ENCODE peak calls at places on chromosomes 12 and 14, in six cellular contexts. E is hepatocyte, O is suprapubic skin, D is heart left ventricle, R is adrenal gland, H is Peyer's patch. V is an unnamed sample.

GRCh38 chr14:22837059-22837749 is 819 bp downstream of the MMP14 start:
- DNase-seq in D (peak; percentile 72), O (no peak), R (peak; percentile 72), H (peak; percentile 76), E (peak; percentile 79), V (peak; percentile 78)

GRCh38 chr14:64826845-64827244 is 52.9 kb downstream of the SPTB start:
- DNase-seq in R (no peak), O (no peak), D (no peak), E (no peak), H (no peak), V (no peak)

GRCh38 chr12:122888232-122888752 is 7.6 kb downstream of the VPS37B start:
- DNase-seq in R (peak; percentile 54), D (peak; percentile 37), H (peak; percentile 83), O (peak; percentile 84), E (peak; percentile 85), V (no peak)

GRCh38 chr14:20907214-20907613 is 16.0 kb downstream of the RNASE3 start:
- DNase-seq in H (no peak), D (no peak), R (no peak), E (no peak), O (no peak), V (no peak)

GRCh38 chr12:64450711-64451486 is 1.0 kb upstream of the TBK1 start:
- DNase-seq in E (peak; percentile 18), R (no peak), O (no peak), D (no peak), H (no peak), V (no peak)

GRCh38 chr12:40058721-40059190 is 47.1 kb downstream of the SLC2A13 start:
- DNase-seq in H (no peak), O (no peak), E (peak; percentile 11), D (no peak), R (peak; percentile 29), V (no peak)

GRCh38 chr14:89667983-89668382 is 250.9 kb upstream of the FOXN3 start:
- DNase-seq in O (no peak), E (no peak), R (no peak), D (no peak), H (no peak), V (no peak)

GRCh38 chr14:75059642-75060041 is 4.2 kb downstream of the ACYP1 start:
- DNase-seq in D (no peak), O (no peak), R (no peak), H (no peak), E (no peak), V (no peak)

GRCh38 chr12:51439330-51439729 is 14.7 kb downstream of the SLC4A8 start:
- DNase-seq in R (no peak), O (no peak), H (no peak), D (no peak), E (no peak), V (no peak)

GRCh38 chr12:7060353-7060954 is at the start of gene C1S:
- DNase-seq in R (peak; percentile 83), O (peak; percentile 81), H (no peak), E (peak; percentile 87), D (peak; percentile 70), V (no peak)

GRCh38 chr12:125110641-125111360 is 45.6 kb downstream of the AACS start:
- DNase-seq in R (no peak), H (no peak), E (no peak), O (no peak), D (no peak), V (no peak)

GRCh38 chr14:95265106-95266094 is 54.3 kb downstream of the CLMN start:
- DNase-seq in R (peak; percentile 61), D (no peak), E (peak; percentile 87), H (peak; percentile 61), O (no peak), V (peak; percentile 74)

GRCh38 chr12:109821968-109822367 is 11.2 kb downstream of the TRPV4 start:
- DNase-seq in H (no peak), E (no peak), D (no peak), O (no peak), R (no peak), V (no peak)

GRCh38 chr12:100908501-100908900 is 113.9 kb downstream of the ANO4 start:
- DNase-seq in O (no peak), H (no peak), R (no peak), D (no peak), E (no peak), V (no peak)

GRCh38 chr12:111353603-111354295 is 15.1 kb downstream of the PHETA1 start:
- DNase-seq in E (no peak), D (no peak), H (no peak), O (no peak), R (no peak), V (no peak)

GRCh38 chr12:115941362-115941761 is 336.1 kb downstream of the MED13L start:
- DNase-seq in E (no peak), H (no peak), R (no peak), O (no peak), D (no peak), V (no peak)

GRCh38 chr14:28767851-28768548 is 1.4 kb downstream of the FOXG1 start:
- DNase-seq in O (no peak), D (no peak), H (no peak), R (no peak), E (peak; percentile 49), V (no peak)

GRCh38 chr12:120399531-120399930 is 30.6 kb upstream of the MSI1 start:
- DNase-seq in O (no peak), R (no peak), H (no peak), D (no peak), E (no peak), V (no peak)

GRCh38 chr12:3542911-3543310 is 51.9 kb downstream of the PRMT8 start:
- DNase-seq in E (peak; percentile 26), O (no peak), R (no peak), D (no peak), H (no peak), V (no peak)

GRCh38 chr14:95437715-95438114 is 78.7 kb downstream of the SYNE3 start:
- DNase-seq in H (no peak), E (no peak), D (no peak), O (no peak), R (no peak), V (no peak)

GRCh38 chr14:94021001-94021400 is 5.1 kb upstream of the OTUB2 start:
- DNase-seq in H (no peak), E (no peak), R (no peak), D (no peak), O (no peak), V (no peak)

GRCh38 chr14:72751276-72752033 is 142.4 kb downstream of the DPF3 start:
- DNase-seq in O (no peak), D (no peak), E (no peak), R (no peak), H (no peak), V (no peak)

GRCh38 chr12:98002887-98003493 is 512.4 kb upstream of the TMPO start:
- DNase-seq in R (peak; percentile 17), O (no peak), E (peak; percentile 72), H (no peak), D (no peak), V (no peak)

GRCh38 chr12:53625373-53625945 is 723 bp downstream of the ATF7 start:
- DNase-seq in H (no peak), O (no peak), E (no peak), D (no peak), R (no peak), V (no peak)
- H3K4me1 ChIP-seq in H (peaks cover 8% of the 10 kb centered on the region), O (peaks cover 38% of the 10 kb centered on the region), E (peaks cover 21% of the 10 kb centered on the region), D (peaks cover 34% of the 10 kb centered on the region), R (peaks cover 17% of the 10 kb centered on the region), V (peaks cover 19% of the 10 kb centered on the region)

GRCh38 chr14:51901475-51902024 is 41.1 kb downstream of the GNG2 start:
- DNase-seq in O (no peak), H (no peak), E (no peak), D (no peak), R (no peak), V (no peak)

GRCh38 chr14:51895425-51895824 is 35.0 kb downstream of the GNG2 start:
- DNase-seq in H (no peak), O (no peak), E (no peak), R (no peak), D (no peak), V (no peak)

DNA sequence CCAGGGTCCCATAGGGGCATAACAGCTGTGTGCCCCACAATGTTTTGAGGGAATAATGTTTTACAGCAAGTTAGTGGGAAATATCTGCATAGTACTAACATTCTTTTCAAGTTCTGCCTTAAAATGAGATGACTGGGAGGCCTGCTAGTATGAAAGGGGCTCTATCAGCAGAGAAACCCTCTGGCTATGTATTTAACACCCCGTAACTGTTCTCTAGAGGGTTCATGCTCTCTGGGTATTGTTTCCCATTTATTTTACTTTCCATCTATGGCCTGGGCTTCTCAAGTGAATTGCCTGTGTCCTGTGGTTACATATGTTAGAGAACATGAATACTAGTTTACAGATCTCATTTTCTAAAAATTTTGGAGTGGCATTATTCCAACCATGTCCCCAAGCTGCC is 37.4 kb downstream of the GNG2 start:
- DNase-seq in D (no peak), O (no peak), R (no peak), E (no peak), H (no peak), V (no peak)
- H3K4me3 ChIP-seq in D (no peak overlapping the region), O (no peak overlapping the region), R (no peak overlapping the region), E (no peak overlapping the region), H (no peak overlapping the region), V (no peak overlapping the region)

GRCh38 chr12:132848521-132848920 is 19.9 kb upstream of the GOLGA3 start:
- DNase-seq in H (no peak), E (no peak), O (no peak), D (no peak), R (no peak), V (no peak)

GRCh38 chr12:132852496-132852895 is 23.8 kb upstream of the GOLGA3 start:
- DNase-seq in O (no peak), D (no peak), E (no peak), R (no peak), H (no peak), V (no peak)

GRCh38 chr12:132847363-132848356 is 19.0 kb upstream of the GOLGA3 start:
- DNase-seq in E (no peak), O (no peak), R (no peak), H (no peak), D (no peak), V (no peak)

GRCh38 chr12:132851465-132851864 is 22.8 kb upstream of the GOLGA3 start:
- DNase-seq in E (no peak), R (no peak), H (no peak), O (no peak), D (no peak), V (no peak)

DNA sequence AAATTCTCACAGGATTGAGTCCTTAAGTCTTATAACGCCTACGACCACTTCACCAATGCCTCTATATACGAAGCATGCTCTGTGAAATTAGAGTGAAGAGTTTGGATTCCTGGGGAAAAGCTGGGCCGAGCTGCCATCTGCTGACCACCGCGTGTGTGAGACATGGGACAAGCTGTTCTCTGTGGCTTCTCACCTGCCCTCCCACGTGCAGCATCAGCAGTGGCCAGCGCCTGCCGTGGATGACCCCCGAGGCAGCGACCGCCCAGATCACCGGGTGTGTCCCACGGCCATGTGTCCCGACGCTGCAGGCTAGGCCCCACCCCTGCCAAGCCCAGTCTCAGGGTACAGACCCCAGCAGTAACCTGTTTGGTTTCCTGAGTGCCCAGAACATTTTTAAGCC is 21.6 kb upstream of the GOLGA3 start:
- DNase-seq in D (no peak), E (no peak), O (no peak), R (no peak), H (no peak), V (no peak)
- H3K36me3 ChIP-seq in D (peaks cover 98% of the 10 kb centered on the region), E (no peaks in the 10 kb centered on the region), O (peaks cover 96% of the 10 kb centered on the region), R (peaks cover 82% of the 10 kb centered on the region), H (peaks cover 97% of the 10 kb centered on the region), V (peaks cover 17% of the 10 kb centered on the region)

DNA sequence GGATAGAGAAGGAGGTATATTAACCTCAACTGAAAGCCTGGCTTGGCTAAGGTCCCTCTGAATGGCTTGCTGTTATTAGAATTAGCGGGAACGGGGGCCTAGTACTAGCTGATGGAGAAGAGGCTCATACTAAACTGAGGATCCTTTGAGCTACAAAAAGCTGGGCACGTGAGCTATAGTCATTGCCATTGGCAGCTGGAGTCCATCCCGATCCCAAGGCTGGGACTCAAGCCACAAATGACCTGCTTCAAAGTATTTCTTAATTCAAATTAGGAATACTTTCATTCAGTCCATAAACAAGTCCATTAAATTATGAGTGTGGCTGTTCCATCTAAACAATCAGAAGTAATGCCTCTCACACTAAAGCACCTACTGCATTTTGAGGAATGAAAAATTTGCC is 114.5 kb downstream of the DACT1 start:
- DNase-seq in H (no peak), R (peak; percentile 29), E (no peak), O (no peak), D (no peak), V (no peak)
- H3K4me1 ChIP-seq in H (peaks cover 6% of the 10 kb centered on the region), R (peaks cover 10% of the 10 kb centered on the region), E (peaks cover 29% of the 10 kb centered on the region), O (peaks cover 38% of the 10 kb centered on the region), D (peaks cover 32% of the 10 kb centered on the region), V (peaks cover 71% of the 10 kb centered on the region)